ENCODE peak calls at places on chromosomes 3 and 15, in four cellular contexts. One of them, this sample, is unnamed.

GRCh38 chr3:73653877-73654276 is 29.1 kb upstream of the PDZRN3 start:
- DNase-seq in lower lobe of right lung: no peak
- DNase-seq in GM23338: no peak
- DNase-seq in cardiac muscle cell: no peak
- DNase-seq in this sample: no peak

GRCh38 chr15:57025264-57025939 is 107.0 kb downstream of the TCF12 start:
- DNase-seq in lower lobe of right lung: no peak
- DNase-seq in GM23338: no peak
- DNase-seq in cardiac muscle cell: no peak
- DNase-seq in this sample: no peak

GRCh38 chr3:17979911-17980310 is 237.5 kb upstream of the TBC1D5 start:
- DNase-seq in lower lobe of right lung: no peak
- DNase-seq in GM23338: no peak
- DNase-seq in cardiac muscle cell: peak
- DNase-seq in this sample: no peak

GRCh38 chr15:29631076-29632070 is 190.9 kb downstream of the TJP1 start:
- DNase-seq in lower lobe of right lung: no peak
- DNase-seq in GM23338: peak
- DNase-seq in cardiac muscle cell: no peak
- DNase-seq in this sample: no peak

GRCh38 chr3:111956449-111956848 is 22.4 kb upstream of the ABHD10 start:
- DNase-seq in lower lobe of right lung: no peak
- DNase-seq in GM23338: no peak
- DNase-seq in cardiac muscle cell: no peak
- DNase-seq in this sample: no peak

GRCh38 chr3:119084371-119085069 is 49.9 kb upstream of the IGSF11 start:
- DNase-seq in lower lobe of right lung: peak
- DNase-seq in GM23338: no peak
- DNase-seq in cardiac muscle cell: no peak
- DNase-seq in this sample: no peak

GRCh38 chr3:49378249-49378899 is 20.2 kb upstream of the GPX1 start:
- DNase-seq in lower lobe of right lung: peak
- DNase-seq in GM23338: no peak
- DNase-seq in cardiac muscle cell: no peak
- DNase-seq in this sample: no peak

GRCh38 chr15:74788716-74789151 is 6.9 kb downstream of the CSK start:
- DNase-seq in lower lobe of right lung: no peak
- DNase-seq in GM23338: peak
- DNase-seq in cardiac muscle cell: no peak
- DNase-seq in this sample: no peak

GRCh38 chr3:139447486-139447885 is 28.8 kb downstream of the RBP2 start:
- DNase-seq in lower lobe of right lung: no peak
- DNase-seq in GM23338: no peak
- DNase-seq in cardiac muscle cell: no peak
- DNase-seq in this sample: no peak

GRCh38 chr15:74543583-74543982 is 2.6 kb downstream of the ARID3B start:
- DNase-seq in lower lobe of right lung: no peak
- DNase-seq in GM23338: peak
- DNase-seq in cardiac muscle cell: no peak
- DNase-seq in this sample: no peak

GRCh38 chr3:11603628-11604027 is 40.1 kb downstream of the VGLL4 start:
- DNase-seq in lower lobe of right lung: no peak
- DNase-seq in GM23338: no peak
- DNase-seq in cardiac muscle cell: no peak
- DNase-seq in this sample: no peak

GRCh38 chr15:69849232-69849610 is 248.5 kb downstream of the TLE3 start:
- DNase-seq in lower lobe of right lung: no peak
- DNase-seq in GM23338: no peak
- DNase-seq in cardiac muscle cell: no peak
- DNase-seq in this sample: no peak

GRCh38 chr3:36480916-36481648 is 100.8 kb downstream of the STAC start:
- DNase-seq in lower lobe of right lung: no peak
- DNase-seq in GM23338: no peak
- DNase-seq in cardiac muscle cell: no peak
- DNase-seq in this sample: no peak

GRCh38 chr15:26081758-26082068 is 218.6 kb upstream of the ATP10A start:
- DNase-seq in lower lobe of right lung: no peak
- DNase-seq in GM23338: peak
- DNase-seq in cardiac muscle cell: no peak
- DNase-seq in this sample: no peak

GRCh38 chr3:186509423-186509822 is 34.8 kb downstream of the CRYGS start:
- DNase-seq in lower lobe of right lung: no peak
- DNase-seq in GM23338: no peak
- DNase-seq in cardiac muscle cell: no peak
- DNase-seq in this sample: no peak

GRCh38 chr3:195753609-195754008 is 32.8 kb downstream of the MUC20 start:
- DNase-seq in lower lobe of right lung: peak
- DNase-seq in GM23338: no peak
- DNase-seq in cardiac muscle cell: no peak
- DNase-seq in this sample: no peak

GRCh38 chr15:85690546-85691226 is 104.0 kb downstream of the KLHL25 start:
- DNase-seq in lower lobe of right lung: no peak
- DNase-seq in GM23338: no peak
- DNase-seq in cardiac muscle cell: no peak
- DNase-seq in this sample: no peak
- H3K27ac ChIP-seq in lower lobe of right lung: peak
- H3K27ac ChIP-seq in GM23338: no peak
- H3K27ac ChIP-seq in cardiac muscle cell: peak
- H3K27ac ChIP-seq in this sample: no peak

GRCh38 chr3:4306091-4306490 is 2.9 kb downstream of the SETMAR start:
- DNase-seq in lower lobe of right lung: no peak
- DNase-seq in GM23338: no peak
- DNase-seq in cardiac muscle cell: no peak
- DNase-seq in this sample: no peak
- H3K27ac ChIP-seq in lower lobe of right lung: no peak
- H3K27ac ChIP-seq in GM23338: no peak
- H3K27ac ChIP-seq in cardiac muscle cell: peak
- H3K27ac ChIP-seq in this sample: peak

DNA sequence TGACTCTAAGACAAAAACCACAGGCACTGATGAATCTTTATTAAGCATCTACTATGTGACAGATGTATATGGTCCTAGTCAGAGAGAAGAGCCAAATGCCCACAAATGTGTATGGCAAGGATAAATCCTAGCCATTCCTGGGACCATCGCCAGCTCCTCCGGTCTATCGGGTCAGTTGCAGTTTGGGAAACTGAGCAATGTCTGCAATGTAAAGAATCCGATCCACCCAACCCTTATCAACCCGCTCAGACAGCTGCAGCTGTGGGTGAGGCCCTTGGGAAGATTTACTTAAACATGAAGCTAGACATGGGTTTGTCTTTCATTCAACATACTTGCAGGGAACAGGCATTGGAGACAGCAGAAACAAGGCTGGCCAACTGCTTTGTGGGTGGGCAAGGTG is 40.5 kb upstream of the CDV3 start:
- DNase-seq in lower lobe of right lung: no peak
- DNase-seq in GM23338: no peak
- DNase-seq in cardiac muscle cell: no peak
- DNase-seq in this sample: no peak
- H3K27ac ChIP-seq in lower lobe of right lung: no peak
- H3K27ac ChIP-seq in GM23338: no peak
- H3K27ac ChIP-seq in cardiac muscle cell: no peak
- H3K27ac ChIP-seq in this sample: no peak

DNA sequence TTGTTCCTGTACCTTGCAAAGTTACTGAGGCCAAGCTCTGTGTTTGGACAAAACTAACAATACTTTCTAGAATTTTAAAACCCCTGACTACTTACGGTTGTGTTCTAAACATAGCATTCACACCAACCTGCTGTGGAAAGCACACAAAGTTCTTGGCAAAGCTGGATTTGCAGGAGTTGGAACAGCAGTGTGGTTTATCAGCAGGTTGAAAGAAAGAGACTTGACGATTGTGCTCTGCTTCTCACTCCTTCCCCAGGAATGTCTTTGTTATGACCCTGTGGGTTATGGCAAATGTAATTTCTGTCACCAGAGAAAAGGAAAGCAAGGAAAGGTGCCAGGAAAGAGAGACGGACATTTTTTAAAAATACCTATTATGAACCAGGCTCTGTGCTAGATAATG is 165.5 kb upstream of the TGFBR2 start:
- DNase-seq in lower lobe of right lung: no peak
- DNase-seq in GM23338: peak
- DNase-seq in cardiac muscle cell: peak
- DNase-seq in this sample: no peak
- H3K27ac ChIP-seq in lower lobe of right lung: no peak
- H3K27ac ChIP-seq in GM23338: no peak
- H3K27ac ChIP-seq in cardiac muscle cell: peak
- H3K27ac ChIP-seq in this sample: no peak

GRCh38 chr3:67719333-67719732 is 64.9 kb upstream of the SUCLG2 start:
- DNase-seq in lower lobe of right lung: no peak
- DNase-seq in GM23338: no peak
- DNase-seq in cardiac muscle cell: no peak
- DNase-seq in this sample: no peak

GRCh38 chr3:67724434-67724833 is 70.0 kb upstream of the SUCLG2 start:
- DNase-seq in lower lobe of right lung: no peak
- DNase-seq in GM23338: no peak
- DNase-seq in cardiac muscle cell: no peak
- DNase-seq in this sample: no peak

DNA sequence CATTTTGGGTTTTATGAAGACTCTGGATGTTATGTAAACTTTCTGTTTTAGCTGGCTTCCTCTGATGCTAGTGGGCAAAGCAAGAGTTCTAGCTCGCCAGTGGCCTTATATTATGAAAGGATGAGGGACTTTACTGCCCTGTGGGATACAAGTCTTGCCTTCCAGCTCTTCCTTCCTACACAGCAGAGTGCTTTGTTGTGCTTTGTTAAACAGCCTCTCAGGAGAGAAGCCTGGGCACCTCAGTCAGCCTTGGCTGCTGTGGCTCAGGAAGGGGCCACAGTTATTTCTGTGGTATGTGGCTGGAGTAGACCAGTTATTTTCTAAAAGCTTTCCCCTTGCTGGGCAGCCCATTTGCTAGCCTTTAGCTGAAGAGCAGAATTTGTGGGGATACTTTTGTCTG is 69.5 kb upstream of the SUCLG2 start:
- DNase-seq in lower lobe of right lung: no peak
- DNase-seq in GM23338: peak
- DNase-seq in cardiac muscle cell: no peak
- DNase-seq in this sample: no peak
- H3K27ac ChIP-seq in lower lobe of right lung: no peak
- H3K27ac ChIP-seq in GM23338: no peak
- H3K27ac ChIP-seq in cardiac muscle cell: no peak
- H3K27ac ChIP-seq in this sample: no peak

DNA sequence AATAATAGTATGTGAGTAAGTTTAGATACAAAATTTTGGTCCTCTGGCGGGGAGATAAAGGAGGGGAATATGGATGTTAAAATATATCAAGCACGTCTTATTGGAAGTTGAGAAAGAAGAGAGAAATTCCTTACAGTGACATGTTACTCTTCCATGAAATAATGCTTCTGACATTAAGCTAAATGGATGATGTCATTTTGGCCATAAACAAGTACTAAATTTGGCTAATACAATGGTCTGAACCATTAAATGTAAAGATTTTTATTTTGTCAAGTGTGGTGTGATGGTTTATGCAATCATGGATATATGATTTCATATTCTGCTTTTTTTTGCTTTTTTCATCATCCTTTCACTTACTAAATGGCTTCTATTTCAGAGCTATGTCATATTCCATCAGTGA is 405.4 kb downstream of the FEZF2 start:
- DNase-seq in lower lobe of right lung: no peak
- DNase-seq in GM23338: no peak
- DNase-seq in cardiac muscle cell: no peak
- DNase-seq in this sample: no peak
- H3K27ac ChIP-seq in lower lobe of right lung: no peak
- H3K27ac ChIP-seq in GM23338: no peak
- H3K27ac ChIP-seq in cardiac muscle cell: no peak
- H3K27ac ChIP-seq in this sample: no peak

DNA sequence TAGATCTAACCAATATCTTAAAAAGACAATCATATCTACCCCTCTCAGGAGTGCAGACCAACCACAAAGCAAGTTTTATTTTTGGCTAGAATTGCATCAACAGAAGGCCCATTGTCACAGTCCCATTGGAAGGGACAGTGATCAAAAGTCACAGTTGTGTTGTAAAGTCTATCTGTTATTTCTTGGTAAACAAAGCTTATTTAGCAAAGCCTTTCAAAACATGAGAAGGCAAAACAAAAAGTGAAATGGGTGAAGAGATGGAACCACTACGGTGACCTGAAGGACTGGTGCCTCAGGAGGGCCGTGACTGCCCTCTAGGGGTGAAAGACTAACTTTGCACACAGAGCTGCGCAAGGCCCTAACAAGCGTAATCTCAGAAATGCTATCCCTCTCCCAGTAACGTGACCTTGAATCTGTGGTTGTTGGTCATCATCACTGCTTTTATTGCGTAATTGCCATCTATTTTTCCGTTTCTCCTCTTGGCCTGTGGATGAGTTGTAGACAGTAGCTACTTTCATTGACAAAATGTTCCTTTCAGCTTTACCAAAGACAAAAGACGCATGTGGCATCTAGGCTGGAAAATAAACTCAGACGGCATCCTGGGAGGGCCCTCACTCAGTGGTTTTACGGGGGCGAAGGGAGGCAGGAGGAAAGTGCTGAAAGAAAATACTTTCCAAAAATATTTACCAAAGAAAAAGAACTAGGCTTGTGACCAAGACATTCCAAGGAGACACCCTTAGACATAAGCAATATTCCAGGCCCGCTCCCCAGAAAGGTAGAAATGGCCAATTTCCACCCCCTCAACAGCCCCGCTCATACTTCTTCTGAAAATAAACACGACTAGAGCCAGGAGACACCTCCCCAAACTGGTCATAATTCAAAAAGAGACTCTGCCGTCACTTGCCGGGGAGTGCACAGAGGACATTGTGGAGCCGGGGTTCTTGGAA is 79.4 kb downstream of the FRMD4B start:
- DNase-seq in lower lobe of right lung: peak
- DNase-seq in GM23338: peak
- DNase-seq in cardiac muscle cell: peak
- DNase-seq in this sample: peak
- H3K27ac ChIP-seq in lower lobe of right lung: no peak
- H3K27ac ChIP-seq in GM23338: no peak
- H3K27ac ChIP-seq in cardiac muscle cell: no peak
- H3K27ac ChIP-seq in this sample: peak

GRCh38 chr15:83282141-83282540 is 2.3 kb downstream of the BNC1 start:
- DNase-seq in lower lobe of right lung: no peak
- DNase-seq in GM23338: no peak
- DNase-seq in cardiac muscle cell: no peak
- DNase-seq in this sample: no peak
- H3K27ac ChIP-seq in lower lobe of right lung: no peak
- H3K27ac ChIP-seq in GM23338: no peak
- H3K27ac ChIP-seq in cardiac muscle cell: no peak
- H3K27ac ChIP-seq in this sample: no peak

GRCh38 chr3:191123231-191123630 is 75.8 kb upstream of the OSTN start:
- DNase-seq in lower lobe of right lung: no peak
- DNase-seq in GM23338: no peak
- DNase-seq in cardiac muscle cell: no peak
- DNase-seq in this sample: no peak

GRCh38 chr3:191120447-191121304 is 78.4 kb upstream of the OSTN start:
- DNase-seq in lower lobe of right lung: no peak
- DNase-seq in GM23338: no peak
- DNase-seq in cardiac muscle cell: no peak
- DNase-seq in this sample: no peak

GRCh38 chr3:191119415-191120295 is 79.4 kb upstream of the OSTN start:
- DNase-seq in lower lobe of right lung: no peak
- DNase-seq in GM23338: no peak
- DNase-seq in cardiac muscle cell: no peak
- DNase-seq in this sample: no peak
- H3K27ac ChIP-seq in lower lobe of right lung: no peak
- H3K27ac ChIP-seq in GM23338: no peak
- H3K27ac ChIP-seq in cardiac muscle cell: no peak
- H3K27ac ChIP-seq in this sample: no peak